ENCODE peak calls at places on chromosomes 5 and 9, in nine cellular contexts. A is HEK293T; Y is AG10803; T is kidney epithelial cell; S is fibroblast of pulmonary artery; U is left cardiac atrium; G is CD8-positive, alpha-beta memory T cell; X is HTR-8/SVneo; H is A549. L is an unnamed sample.

GRCh38 chr9:121672213-121672612 is 20.8 kb downstream of the DAB2IP start:
- DNase-seq in A (no peak), Y (peak), T (no peak), S (peak), U (no peak), G (no peak), X (no peak), H (peak), L (no peak)

GRCh38 chr9:3200331-3200774 is 325.4 kb downstream of the RFX3 start:
- DNase-seq in A (no peak), Y (peak), T (no peak), S (no peak), U (no peak), G (no peak), X (no peak), H (no peak), L (no peak)

GRCh38 chr9:93575706-93576295 is 583 bp upstream of the PHF2 start:
- DNase-seq in A (peak), Y (peak), T (no peak), S (peak), U (peak), G (peak), X (peak), H (peak), L (peak)

GRCh38 chr9:71303351-71303750 is 181.9 kb upstream of the TRPM3 start:
- DNase-seq in A (no peak), Y (peak), T (no peak), S (peak), U (no peak), G (no peak), X (no peak), H (no peak), L (no peak)

GRCh38 chr9:110954822-110955291 is 83.4 kb downstream of the LPAR1 start:
- DNase-seq in A (no peak), Y (peak), T (no peak), S (no peak), U (no peak), G (no peak), X (no peak), H (no peak), L (no peak)

GRCh38 chr5:71816307-71816706 is 97.2 kb downstream of the CARTPT start:
- DNase-seq in A (no peak), Y (no peak), T (no peak), S (no peak), U (no peak), G (no peak), X (no peak), H (no peak), L (no peak)

GRCh38 chr5:175517824-175518450 is 39.6 kb downstream of the SFXN1 start:
- DNase-seq in A (no peak), Y (peak), T (peak), S (peak), U (no peak), G (peak), X (peak), H (no peak), L (no peak)

GRCh38 chr9:116365056-116365471 is 211.5 kb downstream of the PAPPA start:
- DNase-seq in A (peak), Y (peak), T (no peak), S (peak), U (peak), G (no peak), X (peak), H (no peak), L (no peak)

GRCh38 chr5:178120661-178121357 is 7.5 kb downstream of the N4BP3 start:
- DNase-seq in A (peak), Y (peak), T (peak), S (peak), U (peak), G (peak), X (no peak), H (peak), L (no peak)

GRCh38 chr5:113693205-113693553 is 179.7 kb downstream of the YTHDC2 start:
- DNase-seq in A (no peak), Y (no peak), T (no peak), S (no peak), U (no peak), G (no peak), X (no peak), H (no peak), L (no peak)

GRCh38 chr5:3596261-3596825 is 711 bp downstream of the IRX1 start:
- DNase-seq in A (no peak), Y (no peak), T (no peak), S (no peak), U (no peak), G (no peak), X (no peak), H (no peak), L (no peak)

GRCh38 chr5:172845190-172845975 is 11.3 kb downstream of the ERGIC1 start:
- DNase-seq in A (no peak), Y (no peak), T (no peak), S (no peak), U (no peak), G (no peak), X (no peak), H (no peak), L (no peak)

GRCh38 chr9:120944434-120945125 is 18.0 kb upstream of the TRAF1 start:
- DNase-seq in A (no peak), Y (no peak), T (no peak), S (no peak), U (no peak), G (no peak), X (no peak), H (no peak), L (peak)

GRCh38 chr5:141848771-141849370 is 29.3 kb downstream of the PCDH1 start:
- DNase-seq in A (no peak), Y (peak), T (peak), S (peak), U (peak), G (no peak), X (peak), H (peak), L (no peak)

GRCh38 chr9:127144670-127145458 is 22.4 kb upstream of the ANGPTL2 start:
- DNase-seq in A (no peak), Y (no peak), T (no peak), S (peak), U (peak), G (no peak), X (no peak), H (no peak), L (no peak)

GRCh38 chr9:134455951-134456739 is 129.9 kb downstream of the RXRA start:
- DNase-seq in A (no peak), Y (peak), T (peak), S (peak), U (peak), G (peak), X (peak), H (peak), L (peak)

GRCh38 chr5:110338336-110339083 is 388.0 kb downstream of the TMEM232 start:
- DNase-seq in A (no peak), Y (no peak), T (no peak), S (no peak), U (no peak), G (no peak), X (no peak), H (no peak), L (no peak)

GRCh38 chr5:178297751-178298150 is 65.1 kb upstream of the PHYKPL start:
- DNase-seq in A (no peak), Y (no peak), T (no peak), S (no peak), U (no peak), G (no peak), X (no peak), H (no peak), L (no peak)

GRCh38 chr9:93266521-93267001 is 82.6 kb downstream of the WNK2 start:
- DNase-seq in A (no peak), Y (no peak), T (no peak), S (no peak), U (no peak), G (no peak), X (no peak), H (no peak), L (no peak)

GRCh38 chr9:87707805-87708500 is 18.0 kb upstream of the CTSL start:
- DNase-seq in A (no peak), Y (peak), T (no peak), S (peak), U (no peak), G (no peak), X (no peak), H (no peak), L (no peak)

GRCh38 chr9:98607787-98608186 is 100.9 kb downstream of the GABBR2 start:
- DNase-seq in A (no peak), Y (peak), T (no peak), S (peak), U (no peak), G (no peak), X (no peak), H (peak), L (no peak)

GRCh38 chr9:137445930-137446431 is 4.8 kb upstream of the ENTPD8 start:
- DNase-seq in A (no peak), Y (no peak), T (no peak), S (no peak), U (peak), G (no peak), X (no peak), H (no peak), L (no peak)

GRCh38 chr5:154756871-154757646 is 1.9 kb downstream of the LARP1 start:
- DNase-seq in A (no peak), Y (peak), T (no peak), S (peak), U (peak), G (peak), X (no peak), H (peak), L (no peak)

GRCh38 chr5:173707392-173707791 is 90.9 kb upstream of the BOD1 start:
- DNase-seq in A (no peak), Y (peak), T (no peak), S (peak), U (peak), G (no peak), X (peak), H (no peak), L (no peak)

GRCh38 chr9:136372561-136373299 is 739 bp downstream of the CARD9 start:
- DNase-seq in A (no peak), Y (peak), T (peak), S (peak), U (peak), G (no peak), X (peak), H (peak), L (peak)

GRCh38 chr5:151620463-151620844 is 29.3 kb upstream of the FAT2 start:
- DNase-seq in A (no peak), Y (no peak), T (no peak), S (no peak), U (no peak), G (no peak), X (no peak), H (no peak), L (no peak)

GRCh38 chr9:126450537-126451205 is 124.0 kb downstream of the MVB12B start:
- DNase-seq in A (no peak), Y (no peak), T (no peak), S (no peak), U (no peak), G (no peak), X (no peak), H (no peak), L (no peak)

GRCh38 chr5:446864-447263 is 3.9 kb downstream of the EXOC3 start:
- DNase-seq in A (peak), Y (peak), T (no peak), S (peak), U (peak), G (no peak), X (peak), H (peak), L (peak)